ENCODE peak calls at places on chromosomes 2 and 18, in six cellular contexts. K is PC-3, V is neuronal stem cell, U is mammary epithelial cell, T is kidney, O is cardiac muscle cell. S is an unnamed sample.
A peak's percentile ranks its signal among the peaks of the same experiment; 100 is the strongest.

GRCh38 chr18:46402396-46402795 is 254.6 kb downstream of the LOXHD1 start:
- DNase-seq in K (no peak), V (no peak), U (no peak), T (no peak), O (peak; percentile 40), S (no peak)

GRCh38 chr18:76130845-76131244 is 364.2 kb downstream of the ZNF516 start:
- DNase-seq in K (no peak), V (no peak), U (peak; percentile 99), T (no peak), O (no peak), S (no peak)

GRCh38 chr2:95314964-95315611 is 17.9 kb downstream of the KCNIP3 start:
- DNase-seq in K (peak; percentile 80), V (peak; percentile 29), U (peak; percentile 62), T (peak; percentile 75), O (peak; percentile 30), S (peak; percentile 94)

GRCh38 chr2:175131252-175131651 is 36.8 kb downstream of the ATF2 start:
- DNase-seq in K (no peak), V (no peak), U (no peak), T (no peak), O (no peak), S (no peak)

GRCh38 chr2:85524567-85524923 is 14.4 kb upstream of the MAT2A start:
- DNase-seq in K (no peak), V (no peak), U (no peak), T (no peak), O (no peak), S (no peak)

GRCh38 chr2:27638023-27638637 is 9.3 kb downstream of the GPN1 start:
- DNase-seq in K (peak; percentile 82), V (no peak), U (peak; percentile 97), T (no peak), O (no peak), S (peak; percentile 88)

GRCh38 chr2:158743466-158743865 is 51.7 kb upstream of the DAPL1 start:
- DNase-seq in K (no peak), V (no peak), U (no peak), T (no peak), O (no peak), S (no peak)

GRCh38 chr18:2916184-2916583 is 69.4 kb downstream of the EMILIN2 start:
- DNase-seq in K (no peak), V (no peak), U (no peak), T (no peak), O (no peak), S (no peak)

GRCh38 chr18:11574545-11574944 is 34.9 kb upstream of the SLC35G4 start:
- DNase-seq in K (no peak), V (no peak), U (no peak), T (no peak), O (no peak), S (no peak)

GRCh38 chr18:5431836-5432575 is 111.8 kb downstream of the EPB41L3 start:
- DNase-seq in K (peak; percentile 15), V (no peak), U (no peak), T (no peak), O (no peak), S (no peak)

GRCh38 chr18:48962857-48963554 is 12.2 kb upstream of the SMAD7 start:
- DNase-seq in K (no peak), V (no peak), U (no peak), T (no peak), O (no peak), S (peak; percentile 58)

GRCh38 chr2:47631306-47631705 is 151.6 kb upstream of the MSH6 start:
- DNase-seq in K (peak; percentile 40), V (no peak), U (peak; percentile 35), T (no peak), O (no peak), S (peak; percentile 14)

GRCh38 chr2:219496247-219496646 is 2.4 kb upstream of the GMPPA start:
- DNase-seq in K (no peak), V (no peak), U (no peak), T (no peak), O (no peak), S (no peak)

GRCh38 chr2:101616411-101616810 is 81.1 kb upstream of the MAP4K4 start:
- DNase-seq in K (no peak), V (no peak), U (peak; percentile 26), T (no peak), O (peak; percentile 35), S (no peak)

GRCh38 chr2:213125646-213126347 is 25.6 kb downstream of the IKZF2 start:
- DNase-seq in K (peak; percentile 54), V (no peak), U (no peak), T (no peak), O (peak; percentile 21), S (peak; percentile 26)

GRCh38 chr18:39675358-39675757 is 2109.8 kb upstream of the CELF4 start:
- DNase-seq in K (peak; percentile 2), V (no peak), U (no peak), T (no peak), O (peak; percentile 85), S (peak; percentile 31)

GRCh38 chr2:84881581-84882414 is 914 bp upstream of the TRABD2A start:
- DNase-seq in K (peak; percentile 91), V (peak; percentile 75), U (peak; percentile 77), T (peak; percentile 89), O (peak; percentile 85), S (peak; percentile 97)

GRCh38 chr2:130328710-130329109 is 14.0 kb upstream of the IMP4 start:
- DNase-seq in K (peak; percentile 36), V (no peak), U (peak; percentile 96), T (no peak), O (no peak), S (no peak)

GRCh38 chr2:240459401-240460242 is 24.2 kb downstream of the GPC1 start:
- DNase-seq in K (no peak), V (no peak), U (no peak), T (peak; percentile 66), O (no peak), S (peak; percentile 78)

GRCh38 chr2:237319086-237319820 is 94.7 kb downstream of the COL6A3 start:
- DNase-seq in K (no peak), V (no peak), U (no peak), T (no peak), O (no peak), S (no peak)

GRCh38 chr2:215619989-215620388 is 184.1 kb upstream of the FN1 start:
- DNase-seq in K (no peak), V (no peak), U (no peak), T (peak; percentile 48), O (peak; percentile 26), S (no peak)

GRCh38 chr18:63336366-63337099 is 17.0 kb upstream of the BCL2 start:
- DNase-seq in K (peak; percentile 93), V (no peak), U (peak; percentile 90), T (no peak), O (peak; percentile 86), S (peak; percentile 80)

GRCh38 chr2:48529189-48529588 is 765 bp upstream of the STON1 start:
- DNase-seq in K (no peak), V (no peak), U (no peak), T (no peak), O (no peak), S (peak; percentile 77)

GRCh38 chr2:145044506-145044905 is 524.6 kb upstream of the ZEB2 start:
- DNase-seq in K (peak; percentile 55), V (no peak), U (no peak), T (no peak), O (no peak), S (no peak)

GRCh38 chr2:145047554-145047953 is 527.6 kb upstream of the ZEB2 start:
- DNase-seq in K (no peak), V (no peak), U (no peak), T (no peak), O (no peak), S (no peak)

GRCh38 chr2:145049475-145049874 is 529.6 kb upstream of the ZEB2 start:
- DNase-seq in K (no peak), V (no peak), U (no peak), T (no peak), O (no peak), S (no peak)
- H3K27ac ChIP-seq in K (no peak overlapping the region), V (no peak overlapping the region), U (no peak overlapping the region), T (no peak overlapping the region), O (no peak overlapping the region), S (no peak overlapping the region)

GRCh38 chr2:120346667-120347358 is 877 bp downstream of the INHBB start:
- DNase-seq in K (no peak), V (no peak), U (peak; percentile 22), T (peak; percentile 73), O (peak; percentile 66), S (peak; percentile 96)
- H3K4me3 ChIP-seq in K (peak overlapping the region; percentile 90), V (peak overlapping the region; percentile 71), U (no peak overlapping the region), T (peak overlapping the region; percentile 24), O (no peak overlapping the region), S (peak overlapping the region; percentile 54)

GRCh38 chr2:7604456-7604855 is 687.2 kb downstream of the RNF144A start:
- DNase-seq in K (peak; percentile 44), V (no peak), U (no peak), T (no peak), O (no peak), S (no peak)
- H3K36me3 ChIP-seq in K (no peaks in the 10 kb centered on the region), V (no peaks in the 10 kb centered on the region), U (no peaks in the 10 kb centered on the region), T (no peaks in the 10 kb centered on the region), O (no peaks in the 10 kb centered on the region), S (no peaks in the 10 kb centered on the region)

DNA sequence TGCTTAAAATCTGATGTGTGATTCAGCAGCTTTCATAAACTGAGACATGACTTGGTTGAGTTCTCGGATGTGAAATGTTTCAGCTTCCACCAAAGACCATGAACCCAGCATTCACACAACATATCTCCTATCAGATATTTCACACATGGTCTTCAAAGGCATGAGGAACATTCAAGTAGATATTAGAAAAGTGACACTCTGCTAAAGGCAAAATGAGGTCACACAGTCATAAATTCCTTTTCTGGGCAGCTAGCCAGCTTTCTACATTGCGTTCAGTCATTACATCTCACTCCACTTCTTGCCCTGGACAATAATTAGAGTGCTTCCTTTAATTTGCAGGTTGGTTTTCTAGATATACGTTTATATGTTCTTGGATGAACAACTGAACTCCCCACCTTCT is 96.7 kb downstream of the GAREM1 start:
- DNase-seq in K (peak; percentile 34), V (no peak), U (peak; percentile 59), T (no peak), O (peak; percentile 75), S (peak; percentile 37)
- H3K27ac ChIP-seq in K (peak overlapping the region; percentile 87), V (no peak overlapping the region), U (peak overlapping the region; percentile 0), T (no peak overlapping the region), O (no peak overlapping the region), S (no peak overlapping the region)

GRCh38 chr2:230866704-230867561 is 2.2 kb downstream of the ITM2C start:
- DNase-seq in K (peak; percentile 26), V (no peak), U (no peak), T (no peak), O (peak; percentile 62), S (peak; percentile 88)
- H3K4me3 ChIP-seq in K (no peak overlapping the region), V (no peak overlapping the region), U (no peak overlapping the region), T (no peak overlapping the region), O (peak overlapping the region; percentile 99), S (no peak overlapping the region)

DNA sequence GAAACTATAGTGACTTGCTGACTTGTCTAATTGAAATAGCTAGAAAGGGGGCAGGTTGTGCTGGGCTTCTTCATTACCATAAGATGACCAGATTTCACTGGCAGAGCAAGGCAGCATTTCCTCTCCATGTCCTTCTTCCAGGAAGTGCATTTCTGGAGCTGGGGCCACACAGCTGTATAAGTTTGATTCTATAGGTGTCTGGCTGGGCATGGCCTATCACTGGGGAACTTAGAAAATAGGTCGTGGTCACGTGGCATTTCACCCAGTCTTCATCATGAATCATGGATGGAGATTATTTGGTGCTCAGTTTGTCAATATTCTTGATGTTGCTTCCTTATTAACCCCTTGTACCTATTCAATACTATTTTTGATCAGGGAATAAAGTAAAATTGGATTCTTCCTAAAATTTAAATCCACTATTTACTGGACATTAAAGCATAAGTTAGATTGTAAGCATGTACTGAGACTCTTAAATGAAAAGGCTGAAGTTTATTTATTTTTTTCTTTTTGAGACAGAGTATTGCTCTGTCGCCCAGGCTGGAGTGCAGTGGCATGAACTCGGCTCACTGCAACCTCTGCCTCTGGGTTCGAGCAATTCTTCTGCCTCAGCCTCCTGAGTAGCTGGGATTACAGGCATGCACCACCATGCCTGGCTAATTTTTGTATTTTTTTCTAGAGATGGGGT is 49.5 kb upstream of the TMEM87B start:
- DNase-seq in K (no peak), V (no peak), U (peak; percentile 21), T (no peak), O (no peak), S (no peak)
- H3K36me3 ChIP-seq in K (no peaks in the 10 kb centered on the region), V (peaks cover 13% of the 10 kb centered on the region), U (no peaks in the 10 kb centered on the region), T (peaks cover 26% of the 10 kb centered on the region), O (peaks cover 8% of the 10 kb centered on the region), S (no peaks in the 10 kb centered on the region)